ENCODE peak calls at places on chromosomes 4 and X, in six cellular contexts. P, I, L, N, X and G are unnamed samples.

GRCh38 chrX:1554469-1555210 is 17.7 kb upstream of the P2RY8 start:
- DNase-seq in L (no peak), N (no peak), P (no peak), I (no peak), X (no peak), G (no peak)

GRCh38 chr4:2256156-2256731 is 5.7 kb downstream of the MXD4 start:
- DNase-seq in L (no peak), X (peak; percentile 44), I (no peak), N (no peak), P (no peak), G (no peak)

GRCh38 chrX:86981326-86981890 is 536.2 kb upstream of the KLHL4 start:
- DNase-seq in I (no peak), N (no peak), P (no peak), L (no peak), X (peak; percentile 41), G (no peak)

GRCh38 chrX:129793604-129794191 is 13.9 kb downstream of the SASH3 start:
- DNase-seq in N (no peak), P (no peak), X (no peak), I (no peak), L (no peak), G (no peak)

GRCh38 chrX:13716905-13717304 is 17.5 kb downstream of the TRAPPC2 start:
- DNase-seq in L (no peak), I (no peak), P (no peak), N (no peak), X (no peak), G (peak; percentile 7)

GRCh38 chr4:128488055-128488705 is 200.6 kb upstream of the PGRMC2 start:
- DNase-seq in X (no peak), P (no peak), L (no peak), I (no peak), N (no peak), G (no peak)

GRCh38 chr4:106676173-106676921 is 307.8 kb upstream of the GIMD1 start:
- DNase-seq in P (no peak), N (peak; percentile 22), X (no peak), I (peak; percentile 93), L (no peak), G (no peak)

GRCh38 chr4:104063341-104063740 is 343.6 kb upstream of the TACR3 start:
- DNase-seq in N (no peak), L (no peak), P (no peak), X (no peak), I (no peak), G (no peak)

GRCh38 chr4:153735901-153736461 is 23.8 kb downstream of the RNF175 start:
- DNase-seq in N (peak; percentile 9), I (no peak), X (no peak), L (no peak), P (no peak), G (no peak)

GRCh38 chrX:75114638-75115037 is 41.4 kb downstream of the ABCB7 start:
- DNase-seq in X (no peak), N (no peak), I (no peak), L (no peak), P (no peak), G (no peak)

GRCh38 chrX:53563324-53563723 is 123.2 kb downstream of the HUWE1 start:
- DNase-seq in I (no peak), P (no peak), N (no peak), L (no peak), X (no peak), G (no peak)
- H3K36me3 ChIP-seq in I (peaks cover 50% of the 10 kb centered on the region), P (peaks cover 99% of the 10 kb centered on the region), N (peaks cover 38% of the 10 kb centered on the region), L (peaks cover 59% of the 10 kb centered on the region), X (peaks cover 40% of the 10 kb centered on the region), G (peaks cover 37% of the 10 kb centered on the region)

DNA sequence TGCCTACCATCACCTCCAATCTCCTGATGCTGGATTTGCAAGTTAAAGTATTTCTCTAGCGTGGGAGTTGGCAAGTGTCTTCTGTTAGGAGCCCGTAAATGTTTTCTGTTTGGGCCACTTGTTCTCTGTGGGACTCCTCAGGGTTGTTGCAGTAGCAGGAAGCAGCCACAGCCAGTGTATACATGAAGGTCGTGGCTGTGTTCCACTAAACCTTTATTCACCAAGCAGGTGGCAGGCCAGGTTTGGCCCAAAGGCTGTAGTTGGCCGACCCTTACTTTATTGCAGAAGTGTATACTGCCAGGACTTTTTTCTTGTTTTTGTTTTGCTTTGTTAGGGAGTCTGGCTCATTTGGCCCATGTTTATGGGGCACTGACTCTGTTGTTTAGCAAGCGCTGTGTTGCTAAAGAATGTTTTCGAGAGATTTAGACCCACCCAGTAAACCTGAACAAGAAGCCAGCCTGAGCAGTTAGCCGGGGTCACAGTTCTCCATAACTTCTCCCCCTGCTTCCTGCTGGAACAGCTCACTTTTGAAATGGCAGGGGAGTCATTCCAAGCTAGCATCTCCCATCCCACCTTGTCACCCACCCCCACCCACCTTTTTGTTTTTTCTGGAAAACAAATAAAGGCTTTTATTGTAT is 58.8 kb downstream of the SHROOM2 start:
- DNase-seq in I (peak; percentile 20), X (no peak), N (no peak), L (no peak), P (no peak), G (no peak)
- H3K23ac ChIP-seq in I (no peak overlapping the region), X (no peak overlapping the region), N (no peak overlapping the region), L (no peak overlapping the region), P (no peak overlapping the region), G (no peak overlapping the region)

GRCh38 chr4:6606465-6607235 is 31.7 kb downstream of the MAN2B2 start:
- DNase-seq in L (no peak), P (no peak), I (no peak), X (no peak), N (peak; percentile 60), G (no peak)
- H3K36me3 ChIP-seq in L (peaks cover 45% of the 10 kb centered on the region), P (peaks cover 29% of the 10 kb centered on the region), I (peaks cover 78% of the 10 kb centered on the region), X (no peaks in the 10 kb centered on the region), N (peaks cover 20% of the 10 kb centered on the region), G (peaks cover 2% of the 10 kb centered on the region)

GRCh38 chrX:30791296-30792278 is 97.5 kb downstream of the TAB3 start:
- DNase-seq in X (no peak), P (no peak), L (no peak), N (no peak), I (no peak), G (no peak)
- H3K23ac ChIP-seq in X (no peak overlapping the region), P (no peak overlapping the region), L (no peak overlapping the region), N (no peak overlapping the region), I (no peak overlapping the region), G (no peak overlapping the region)

DNA sequence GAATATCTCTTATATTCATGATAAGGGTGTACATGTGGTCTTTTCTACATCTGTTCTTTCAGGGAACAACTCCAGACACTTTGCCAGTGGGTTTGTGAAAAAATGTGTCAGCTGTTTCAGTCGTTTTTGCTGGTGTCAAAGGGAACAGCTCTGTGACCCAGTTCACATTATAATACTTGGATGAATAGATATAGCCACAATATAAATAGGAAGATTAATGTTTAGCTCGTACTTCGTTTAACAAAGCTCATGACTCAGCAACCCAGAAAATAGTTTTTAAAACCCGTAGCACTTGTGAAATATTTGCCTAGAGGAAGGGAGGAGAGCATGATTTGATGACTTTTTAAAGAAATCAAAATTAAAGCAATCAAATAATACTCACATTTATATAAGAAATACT is 7.9 kb downstream of the LIAS start:
- DNase-seq in X (no peak), P (no peak), L (peak; percentile 73), N (peak; percentile 56), I (no peak), G (no peak)
- H3K36me3 ChIP-seq in X (peaks cover 3% of the 10 kb centered on the region), P (peaks cover 80% of the 10 kb centered on the region), L (no peaks in the 10 kb centered on the region), N (peaks cover 9% of the 10 kb centered on the region), I (peaks cover 9% of the 10 kb centered on the region), G (peaks cover 1% of the 10 kb centered on the region)

GRCh38 chr4:56477192-56477706 is 9.8 kb downstream of the SRP72 start:
- DNase-seq in N (no peak), L (no peak), I (no peak), P (no peak), X (no peak), G (no peak)
- H3K23ac ChIP-seq in N (no peak overlapping the region), L (no peak overlapping the region), I (no peak overlapping the region), P (no peak overlapping the region), X (no peak overlapping the region), G (no peak overlapping the region)

GRCh38 chr4:4417886-4418285 is 31.0 kb downstream of the NSG1 start:
- DNase-seq in X (no peak), I (no peak), P (no peak), L (no peak), N (no peak), G (no peak)

GRCh38 chr4:4420421-4420820 is 33.5 kb downstream of the NSG1 start:
- DNase-seq in P (no peak), L (no peak), X (no peak), N (no peak), I (no peak), G (no peak)

GRCh38 chr4:4418676-4419370 is 31.9 kb downstream of the NSG1 start:
- DNase-seq in N (no peak), X (peak; percentile 30), L (no peak), P (no peak), I (no peak), G (no peak)

GRCh38 chr4:4421356-4421755 is 34.5 kb downstream of the NSG1 start:
- DNase-seq in X (peak; percentile 28), P (no peak), N (no peak), L (no peak), I (no peak), G (no peak)

GRCh38 chr4:4419896-4420295 is 33.0 kb downstream of the NSG1 start:
- DNase-seq in X (peak; percentile 24), L (no peak), I (no peak), P (no peak), N (no peak), G (no peak)
- H3K36me3 ChIP-seq in X (peaks cover 3% of the 10 kb centered on the region), L (peaks cover 48% of the 10 kb centered on the region), I (peaks cover 74% of the 10 kb centered on the region), P (peaks cover 69% of the 10 kb centered on the region), N (peaks cover 58% of the 10 kb centered on the region), G (no peaks in the 10 kb centered on the region)

DNA sequence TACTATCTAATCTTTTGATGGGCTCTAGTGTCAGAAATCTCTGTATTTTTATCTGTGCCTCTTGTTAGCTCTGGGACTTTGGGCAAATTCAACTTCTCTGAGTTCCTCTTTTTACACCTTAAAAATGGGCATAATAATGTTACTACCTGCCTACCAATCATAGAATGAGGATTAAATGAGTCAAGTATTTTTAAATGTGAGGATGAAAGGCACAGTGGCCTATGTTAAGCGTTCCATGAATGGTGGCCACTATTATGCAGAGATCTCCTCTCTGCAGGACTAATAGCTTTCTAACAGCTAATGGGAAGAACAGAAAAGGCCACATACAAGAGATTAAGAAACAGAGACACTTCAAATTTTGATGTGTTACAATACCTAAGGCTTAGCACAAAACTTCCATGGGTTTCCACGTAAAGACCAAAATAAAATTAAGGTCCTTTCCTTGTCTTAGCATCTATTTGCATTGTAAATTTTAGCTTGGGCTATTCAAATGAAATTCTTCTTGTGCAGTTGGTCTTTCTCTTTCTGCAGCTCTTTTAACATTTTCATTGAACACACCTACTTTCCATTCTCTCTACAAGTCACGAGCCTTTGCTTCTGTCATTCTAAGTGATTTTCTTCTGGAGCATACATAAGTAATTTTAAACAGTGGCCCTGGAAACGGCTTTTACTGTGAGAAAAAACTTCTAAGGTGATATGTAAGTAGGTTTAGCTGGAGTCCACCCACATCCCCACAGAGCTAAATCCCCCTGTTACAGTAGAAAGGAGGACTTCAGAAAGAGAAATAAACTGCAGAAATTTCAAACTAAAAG is 117.9 kb upstream of the MED14 start:
- DNase-seq in N (no peak), P (no peak), L (no peak), X (no peak), I (no peak), G (no peak)
- H3K23ac ChIP-seq in N (no peak overlapping the region), P (no peak overlapping the region), L (no peak overlapping the region), X (no peak overlapping the region), I (no peak overlapping the region), G (no peak overlapping the region)

GRCh38 chr4:77062856-77063255 is 12.9 kb downstream of the CCNI start:
- DNase-seq in L (no peak), X (no peak), I (no peak), P (no peak), N (no peak), G (no peak)
- H3K36me3 ChIP-seq in L (peaks cover 36% of the 10 kb centered on the region), X (no peaks in the 10 kb centered on the region), I (peaks cover 17% of the 10 kb centered on the region), P (peaks cover 96% of the 10 kb centered on the region), N (peaks cover 22% of the 10 kb centered on the region), G (peaks cover 5% of the 10 kb centered on the region)